ENCODE peak calls at places on chromosome 9, in five cellular contexts. A is K562, R is tibial nerve, N is ovary, S is prostate gland. B is an unnamed sample.

GRCh38 chr9:108934323-108934885 is at the start of gene ABITRAM:
- DNase-seq in A (peak), R (peak), N (peak), S (peak), B (peak)

GRCh38 chr9:129547063-129547462 is 73.8 kb downstream of the C9orf50 start:
- DNase-seq in A (no peak), R (no peak), N (no peak), S (no peak), B (no peak)

GRCh38 chr9:27791311-27791710 is 218.0 kb upstream of the C9orf72 start:
- DNase-seq in A (no peak), R (no peak), N (no peak), S (no peak), B (no peak)

GRCh38 chr9:81320909-81321482 is 368.4 kb downstream of the TLE1 start:
- DNase-seq in A (no peak), R (no peak), N (no peak), S (no peak), B (no peak)

GRCh38 chr9:81474125-81474524 is 215.2 kb downstream of the TLE1 start:
- DNase-seq in A (no peak), R (no peak), N (no peak), S (no peak), B (no peak)

GRCh38 chr9:18606831-18607230 is 132.9 kb downstream of the ADAMTSL1 start:
- DNase-seq in A (no peak), R (no peak), N (no peak), S (no peak), B (no peak)

GRCh38 chr9:92947268-92948031 is at the start of gene FGD3:
- DNase-seq in A (no peak), R (no peak), N (no peak), S (no peak), B (no peak)

GRCh38 chr9:115231116-115231515 is 113.2 kb upstream of the TNC start:
- DNase-seq in A (no peak), R (no peak), N (no peak), S (no peak), B (no peak)

GRCh38 chr9:89078860-89079259 is 87.6 kb downstream of the S1PR3 start:
- DNase-seq in A (no peak), R (no peak), N (no peak), S (no peak), B (no peak)

GRCh38 chr9:91160599-91161464 is 200.9 kb downstream of the AUH start:
- DNase-seq in A (no peak), R (no peak), N (no peak), S (no peak), B (no peak)

GRCh38 chr9:130446111-130446861 is 1.5 kb downstream of the ASS1 start:
- DNase-seq in A (peak), R (peak), N (peak), S (peak), B (peak)

GRCh38 chr9:33506626-33507370 is 17.3 kb upstream of the ANKRD18B start:
- DNase-seq in A (peak), R (no peak), N (no peak), S (no peak), B (no peak)

GRCh38 chr9:106404137-106404536 is 458.8 kb upstream of the ZNF462 start:
- DNase-seq in A (no peak), R (no peak), N (no peak), S (no peak), B (no peak)

GRCh38 chr9:93065321-93065720 is 6.8 kb downstream of the SUSD3 start:
- DNase-seq in A (no peak), R (no peak), N (no peak), S (no peak), B (no peak)

GRCh38 chr9:99606955-99607354 is 214.7 kb upstream of the NR4A3 start:
- DNase-seq in A (no peak), R (no peak), N (no peak), S (no peak), B (no peak)

GRCh38 chr9:107068581-107068980 is 205.6 kb downstream of the ZNF462 start:
- DNase-seq in A (no peak), R (no peak), N (no peak), S (no peak), B (peak)

GRCh38 chr9:34185778-34186551 is 7.1 kb downstream of the UBAP1 start:
- DNase-seq in A (peak), R (peak), N (peak), S (peak), B (no peak)

GRCh38 chr9:125829743-125830142 is 82.6 kb downstream of the PBX3 start:
- DNase-seq in A (no peak), R (no peak), N (no peak), S (no peak), B (no peak)

GRCh38 chr9:14170392-14170931 is 143.5 kb downstream of the NFIB start:
- DNase-seq in A (no peak), R (no peak), N (no peak), S (no peak), B (no peak)

GRCh38 chr9:120876842-120877240 is at the start of gene PHF19:
- DNase-seq in A (no peak), R (no peak), N (no peak), S (no peak), B (no peak)

GRCh38 chr9:14159440-14160222 is 154.3 kb downstream of the NFIB start:
- DNase-seq in A (no peak), R (no peak), N (no peak), S (no peak), B (no peak)

GRCh38 chr9:30519756-30520155 is 1864.7 kb upstream of the ACO1 start:
- DNase-seq in A (no peak), R (no peak), N (no peak), S (no peak), B (no peak)

GRCh38 chr9:75855509-75855908 is 35.0 kb upstream of the PCSK5 start:
- DNase-seq in A (peak), R (peak), N (peak), S (no peak), B (peak)

GRCh38 chr9:132409828-132410528 is at the start of gene CFAP77:
- DNase-seq in A (peak), R (no peak), N (peak), S (no peak), B (peak)

GRCh38 chr9:20988916-20989315 is 42.5 kb downstream of the HACD4 start:
- DNase-seq in A (no peak), R (no peak), N (no peak), S (no peak), B (no peak)

GRCh38 chr9:3525088-3525835 is 539 bp downstream of the RFX3 start:
- DNase-seq in A (no peak), R (no peak), N (no peak), S (no peak), B (no peak)

GRCh38 chr9:123655681-123656423 is 274.1 kb downstream of the DENND1A start:
- DNase-seq in A (peak), R (no peak), N (no peak), S (no peak), B (no peak)

GRCh38 chr9:26341545-26341944 is 551.1 kb downstream of the CAAP1 start:
- DNase-seq in A (no peak), R (no peak), N (no peak), S (no peak), B (no peak)

GRCh38 chr9:34454571-34455065 is 3.8 kb downstream of the FAM219A start:
- DNase-seq in A (no peak), R (no peak), N (no peak), S (no peak), B (no peak)

GRCh38 chr9:36788534-36788933 is 215.8 kb downstream of the MELK start:
- DNase-seq in A (no peak), R (no peak), N (no peak), S (no peak), B (no peak)

GRCh38 chr9:114046876-114047275 is 31.2 kb downstream of the AMBP start:
- DNase-seq in A (no peak), R (no peak), N (no peak), S (no peak), B (no peak)

GRCh38 chr9:96061293-96061987 is 185.9 kb downstream of the ERCC6L2 start:
- DNase-seq in A (peak), R (peak), N (no peak), S (peak), B (no peak)

GRCh38 chr9:137618105-137619067 is at the start of gene EHMT1:
- DNase-seq in A (peak), R (peak), N (peak), S (peak), B (peak)
- TF ChIP-seq POLR2A in A (peak), R (peak), N (peak), S (peak), B (peak)

GRCh38 chr9:8800196-8800595 is 1000.6 kb upstream of the DMAC1 start:
- DNase-seq in A (no peak), R (no peak), N (no peak), S (no peak), B (no peak)

GRCh38 chr9:8802242-8802641 is 1002.7 kb upstream of the DMAC1 start:
- DNase-seq in A (no peak), R (no peak), N (no peak), S (no peak), B (peak)

GRCh38 chr9:8806150-8806549 is 1006.6 kb upstream of the DMAC1 start:
- DNase-seq in A (no peak), R (no peak), N (no peak), S (no peak), B (no peak)

GRCh38 chr9:8809747-8810146 is 1010.2 kb upstream of the DMAC1 start:
- DNase-seq in A (no peak), R (no peak), N (no peak), S (no peak), B (no peak)

DNA sequence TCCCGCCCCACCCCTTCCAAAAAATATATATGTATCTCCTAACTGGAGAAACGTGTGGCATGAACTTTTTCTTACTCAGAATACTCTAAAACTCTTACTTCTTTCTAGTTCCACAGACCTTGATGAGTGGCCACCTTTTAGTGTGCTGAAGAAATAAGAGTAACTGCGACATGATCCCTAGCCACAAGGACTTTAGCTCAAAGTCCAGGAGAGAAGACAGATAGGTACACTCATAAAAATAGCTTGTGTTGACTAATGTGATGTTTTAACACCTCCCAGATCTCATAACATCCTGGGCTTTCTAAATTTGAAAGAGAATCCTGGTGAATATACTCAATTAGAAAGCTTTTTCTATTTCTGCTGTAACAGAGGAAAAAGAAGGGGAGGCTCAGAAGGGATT is 1005.0 kb upstream of the DMAC1 start:
- DNase-seq in A (no peak), R (no peak), N (no peak), S (no peak), B (no peak)
- TF ChIP-seq POLR2A in A (no peak), R (no peak), N (no peak), S (no peak), B (no peak)

GRCh38 chr9:137157618-137158502 is 12.0 kb downstream of the LRRC26 start:
- DNase-seq in A (peak), R (no peak), N (no peak), S (no peak), B (no peak)
- TF ChIP-seq POLR2A in A (no peak), R (no peak), N (no peak), S (no peak), B (no peak)

DNA sequence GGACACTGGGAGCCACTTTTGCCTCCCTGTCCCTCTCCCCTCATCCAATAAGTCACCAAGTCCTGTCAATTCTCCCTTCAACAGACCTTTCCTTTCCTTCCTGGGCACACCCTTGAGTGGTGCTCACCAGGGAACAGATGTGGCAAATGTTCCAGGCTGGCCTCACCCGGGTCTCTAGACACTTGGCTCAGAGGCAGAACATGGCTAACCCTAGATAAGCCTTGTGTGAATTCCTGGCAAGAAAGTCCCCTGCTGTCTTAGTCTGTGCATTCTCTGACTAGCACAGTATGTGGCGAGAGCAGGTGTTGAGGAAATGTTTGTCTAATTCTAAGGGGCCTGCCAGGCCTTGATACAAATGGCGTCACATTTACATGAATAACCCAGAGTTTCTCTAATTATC is 41.2 kb upstream of the PTGS1 start:
- DNase-seq in A (no peak), R (no peak), N (no peak), S (no peak), B (no peak)
- TF ChIP-seq POLR2A in A (no peak), R (no peak), N (no peak), S (no peak), B (no peak)

GRCh38 chr9:127904888-127905728 is 5.7 kb upstream of the ST6GALNAC6 start:
- DNase-seq in A (peak), R (no peak), N (no peak), S (no peak), B (peak)
- TF ChIP-seq POLR2A in A (no peak), R (no peak), N (no peak), S (no peak), B (peak)

GRCh38 chr9:110143969-110144545 is 63.9 kb downstream of the C9orf152 start:
- DNase-seq in A (no peak), R (no peak), N (no peak), S (no peak), B (peak)
- TF ChIP-seq POLR2A in A (no peak), R (no peak), N (no peak), S (no peak), B (no peak)

GRCh38 chr9:87035868-87036267 is 88.6 kb upstream of the GAS1 start:
- DNase-seq in A (no peak), R (no peak), N (no peak), S (no peak), B (no peak)

GRCh38 chr9:87040410-87041009 is 93.2 kb upstream of the GAS1 start:
- DNase-seq in A (peak), R (no peak), N (no peak), S (no peak), B (no peak)

GRCh38 chr9:87034891-87035290 is 87.6 kb upstream of the GAS1 start:
- DNase-seq in A (no peak), R (no peak), N (no peak), S (no peak), B (no peak)

GRCh38 chr9:87036482-87036881 is 89.2 kb upstream of the GAS1 start:
- DNase-seq in A (no peak), R (no peak), N (no peak), S (no peak), B (no peak)

DNA sequence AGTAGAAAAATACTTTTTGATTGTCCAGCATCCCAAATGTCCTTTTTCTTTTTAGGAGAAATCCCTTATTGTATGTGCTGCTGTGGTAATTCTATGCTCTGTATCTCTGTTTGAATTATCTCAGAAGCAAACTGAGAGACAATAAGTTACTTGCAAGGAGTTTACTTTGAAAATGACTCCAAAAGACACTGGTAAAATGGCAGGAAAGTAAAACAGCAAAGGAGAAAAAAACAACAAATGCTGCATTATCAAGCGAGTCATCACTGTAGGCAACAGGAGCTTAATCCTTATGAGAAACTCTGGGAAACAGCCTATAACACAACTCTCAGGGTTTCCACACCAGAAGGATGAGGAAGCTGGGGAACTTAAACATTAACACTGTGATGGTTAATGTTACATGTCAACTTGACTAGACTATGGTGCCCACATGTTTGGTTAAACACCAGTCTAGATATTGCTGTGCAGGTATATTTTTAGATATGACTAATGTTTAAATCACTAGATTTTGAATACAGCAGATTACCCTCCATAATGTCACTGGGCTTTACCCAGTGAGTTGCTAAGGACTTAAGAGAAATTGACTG is 92.6 kb upstream of the GAS1 start:
- DNase-seq in A (no peak), R (no peak), N (no peak), S (no peak), B (no peak)
- TF ChIP-seq POLR2A in A (no peak), R (no peak), N (no peak), S (no peak), B (no peak)